ENCODE peak calls at places on chromosomes 7 and 10, in nine cellular contexts. I is uterus, Y is gastrocnemius medialis, T is heart left ventricle, H is transverse colon, Z is Peyer's patch, J is IMR-90, D is A549, R is sigmoid colon. X is an unnamed sample. For H3K9me3, the result is how much of the 10 kb centered on the place peaks cover.

GRCh38 chr7:25149844-25150243 is 24.8 kb upstream of the CYCS start:
- DNase-seq in R (no peak), Z (no peak), J (no peak), T (no peak), H (no peak), I (no peak), Y (no peak), D (no peak), X (no peak)

GRCh38 chr10:83995932-83996331 is 143.4 kb upstream of the GHITM start:
- DNase-seq in D (no peak), I (no peak), T (no peak), Y (no peak), J (no peak), H (no peak), R (no peak), Z (no peak), X (no peak)

GRCh38 chr10:82796510-82796909 is 921.5 kb downstream of the NRG3 start:
- DNase-seq in I (no peak), T (no peak), J (no peak), Z (no peak), D (no peak), R (no peak), Y (no peak), H (no peak), X (no peak)

GRCh38 chr7:27553288-27553687 is 109.4 kb downstream of the HIBADH start:
- DNase-seq in D (no peak), T (no peak), J (no peak), R (no peak), Y (no peak), H (no peak), I (no peak), Z (no peak), X (no peak)

GRCh38 chr10:80277567-80278250 is 11.7 kb downstream of the MAT1A start:
- DNase-seq in Y (no peak), D (no peak), R (no peak), Z (no peak), T (peak), J (no peak), I (no peak), H (no peak), X (peak)

GRCh38 chr7:135536160-135536559 is 21.6 kb upstream of the NUP205 start:
- DNase-seq in Z (no peak), D (peak), J (peak), H (no peak), T (no peak), I (no peak), Y (no peak), R (no peak), X (no peak)

GRCh38 chr10:114544045-114544659 is 113.9 kb downstream of the ABLIM1 start:
- DNase-seq in Z (no peak), Y (no peak), D (no peak), R (no peak), J (no peak), T (no peak), H (peak), I (no peak), X (no peak)

GRCh38 chr10:25068152-25069058 is 52.0 kb downstream of the THNSL1 start:
- DNase-seq in J (peak), D (no peak), H (no peak), Z (no peak), Y (no peak), I (no peak), T (no peak), R (no peak), X (no peak)

GRCh38 chr7:128909605-128910568 is 622 bp downstream of the KCP start:
- DNase-seq in Z (no peak), R (peak), H (no peak), Y (no peak), D (no peak), J (peak), I (no peak), T (peak), X (no peak)

GRCh38 chr7:80542398-80542797 is 30.5 kb upstream of the GNAT3 start:
- DNase-seq in I (no peak), D (peak), Y (no peak), J (peak), H (no peak), R (no peak), Z (no peak), T (no peak), X (no peak)

GRCh38 chr7:82507365-82507975 is 63.9 kb upstream of the CACNA2D1 start:
- DNase-seq in I (no peak), R (no peak), T (no peak), J (no peak), Y (no peak), H (no peak), D (no peak), Z (no peak), X (no peak)

GRCh38 chr10:42989481-42989921 is 87.4 kb upstream of the RET start:
- DNase-seq in R (peak), J (no peak), Y (no peak), Z (no peak), D (no peak), I (no peak), H (no peak), T (no peak), X (no peak)

GRCh38 chr7:66696774-66697191 is 43.8 kb upstream of the RABGEF1 start:
- DNase-seq in T (no peak), I (peak), J (peak), R (no peak), D (peak), Y (no peak), Z (no peak), H (no peak), X (no peak)

GRCh38 chr10:3805791-3806381 is 20.9 kb upstream of the KLF6 start:
- DNase-seq in R (peak), J (peak), D (peak), Z (no peak), T (peak), Y (peak), I (peak), H (peak), X (peak)

GRCh38 chr7:5266148-5267028 is 16.4 kb upstream of the SLC29A4 start:
- DNase-seq in T (no peak), Z (no peak), D (peak), H (no peak), J (no peak), I (no peak), Y (no peak), R (no peak), X (no peak)

GRCh38 chr7:149495785-149496641 is 1.6 kb downstream of the ZNF746 start:
- DNase-seq in R (peak), T (peak), I (peak), H (peak), D (peak), Y (peak), Z (no peak), J (peak), X (no peak)

GRCh38 chr7:127252736-127253288 is at the start of gene GRM8:
- DNase-seq in Y (no peak), D (peak), R (peak), I (peak), H (peak), T (peak), J (peak), Z (peak), X (no peak)

GRCh38 chr7:88095-88926 is 104.1 kb upstream of the FAM20C start:
- DNase-seq in R (peak), Y (no peak), J (no peak), T (no peak), D (no peak), H (no peak), I (no peak), Z (no peak), X (no peak)

GRCh38 chr7:102866480-102866879 is 46.3 kb upstream of the LRRC17 start:
- DNase-seq in H (no peak), D (no peak), J (no peak), Y (no peak), Z (no peak), R (no peak), I (no peak), T (no peak), X (no peak)

GRCh38 chr7:142899661-142900060 is 14.1 kb upstream of the TRPV6 start:
- DNase-seq in Y (no peak), Z (no peak), D (no peak), J (no peak), H (no peak), T (no peak), I (no peak), R (no peak), X (no peak)

GRCh38 chr10:7507887-7508726 is 97.3 kb upstream of the SFMBT2 start:
- DNase-seq in H (peak), J (no peak), Z (no peak), I (no peak), R (no peak), Y (no peak), T (no peak), D (no peak), X (no peak)

GRCh38 chr10:71963756-71964668 is at the start of gene CHST3:
- DNase-seq in H (peak), D (peak), Y (peak), Z (peak), I (peak), T (peak), R (peak), J (peak), X (no peak)

GRCh38 chr10:78382776-78383175 is 349.1 kb downstream of the RPS24 start:
- DNase-seq in R (no peak), H (no peak), T (no peak), Y (no peak), J (no peak), D (no peak), I (no peak), Z (no peak), X (no peak)

GRCh38 chr10:101130984-101131961 is at the start of gene TLX1:
- DNase-seq in H (no peak), Y (no peak), T (no peak), I (no peak), R (peak), J (no peak), D (no peak), Z (peak), X (no peak)

GRCh38 chr7:5421626-5422323 is 1.9 kb downstream of the TNRC18 start:
- DNase-seq in R (peak), T (peak), H (peak), I (peak), J (peak), D (peak), Y (peak), Z (peak), X (no peak)

GRCh38 chr7:105990726-105991465 is 27.8 kb downstream of the CDHR3 start:
- DNase-seq in Y (no peak), T (no peak), I (peak), J (no peak), Z (no peak), H (no peak), D (no peak), R (no peak), X (no peak)

GRCh38 chr7:84412161-84412969 is 217.8 kb upstream of the SEMA3A start:
- DNase-seq in I (no peak), Y (no peak), T (no peak), Z (no peak), R (no peak), J (peak), D (peak), H (no peak), X (no peak)

GRCh38 chr10:25209618-25210017 is 34.8 kb downstream of the GPR158 start:
- DNase-seq in R (no peak), Y (no peak), I (no peak), Z (no peak), T (no peak), J (no peak), H (no peak), D (no peak), X (no peak)

GRCh38 chr10:95835149-95835860 is 72.5 kb upstream of the CC2D2B start:
- DNase-seq in H (no peak), D (no peak), Z (no peak), I (no peak), T (no peak), Y (no peak), R (no peak), J (peak), X (no peak)

GRCh38 chr10:132826524-132827422 is 40.8 kb upstream of the NKX6-2 start:
- DNase-seq in I (no peak), T (no peak), D (no peak), Z (peak), Y (no peak), H (no peak), R (peak), J (no peak), X (no peak)

GRCh38 chr7:103447073-103447960 is 1.3 kb upstream of the SLC26A5 start:
- DNase-seq in D (peak), R (no peak), H (peak), Y (no peak), T (no peak), J (peak), Z (no peak), I (no peak), X (no peak)

GRCh38 chr10:81116990-81117389 is 579.3 kb downstream of the SH2D4B start:
- DNase-seq in D (peak), R (no peak), Z (no peak), T (no peak), H (no peak), Y (no peak), I (no peak), J (no peak), X (no peak)

GRCh38 chr7:45073843-45074737 is 14.7 kb downstream of the NACAD start:
- DNase-seq in H (no peak), I (no peak), Y (no peak), Z (no peak), D (no peak), T (peak), R (no peak), J (no peak), X (no peak)

GRCh38 chr10:72889391-72889831 is 4.1 kb upstream of the OIT3 start:
- DNase-seq in I (no peak), J (peak), D (peak), T (no peak), R (no peak), Y (no peak), Z (no peak), H (no peak), X (no peak)

GRCh38 chr10:110493832-110494426 is 3.8 kb upstream of the DUSP5 start:
- DNase-seq in H (no peak), Y (no peak), Z (no peak), D (no peak), I (no peak), T (no peak), J (peak), R (no peak), X (no peak)

GRCh38 chr7:106964455-106964854 is 80.0 kb upstream of the PRKAR2B start:
- DNase-seq in H (no peak), R (no peak), D (no peak), J (peak), Y (no peak), T (no peak), I (no peak), Z (no peak), X (no peak)

GRCh38 chr10:79446451-79447020 is 1.1 kb upstream of the ZCCHC24 start:
- DNase-seq in H (peak), R (peak), T (peak), Y (peak), D (no peak), Z (peak), J (no peak), I (peak), X (no peak)

GRCh38 chr10:102710604-102711003 is 3.6 kb downstream of the ARL3 start:
- DNase-seq in R (no peak), T (no peak), I (no peak), J (peak), Y (no peak), H (no peak), D (no peak), Z (no peak), X (no peak)

GRCh38 chr7:54188843-54189242 is 353.3 kb upstream of the VSTM2A start:
- DNase-seq in Z (no peak), H (no peak), T (no peak), R (no peak), D (no peak), I (no peak), J (no peak), Y (no peak), X (no peak)

GRCh38 chr7:50335795-50336754 is 31.6 kb downstream of the IKZF1 start:
- DNase-seq in T (no peak), Y (no peak), I (no peak), J (no peak), Z (no peak), H (peak), R (peak), D (no peak), X (no peak)
- TF ChIP-seq POLR2A in T (no peak), Y (no peak), I (no peak), J (no peak), Z (no peak), H (no peak), R (no peak), D (no peak), X (no peak)

GRCh38 chr7:158026636-158027265 is 560.9 kb downstream of the PTPRN2 start:
- DNase-seq in I (no peak), R (peak), Z (no peak), T (no peak), D (no peak), J (no peak), H (no peak), Y (no peak), X (no peak)
- H3K9me3 ChIP-seq in I (under half), R (under half), Z (under half), T (under half), D (under half), J (half or more), H (under half), Y (under half), X (under half)

GRCh38 chr7:3078458-3078857 is 34.8 kb upstream of the CARD11 start:
- DNase-seq in D (no peak), I (no peak), R (no peak), J (no peak), Y (no peak), T (no peak), Z (no peak), H (no peak), X (no peak)

GRCh38 chr7:3080106-3080505 is 36.4 kb upstream of the CARD11 start:
- DNase-seq in Z (no peak), Y (no peak), H (no peak), I (no peak), J (no peak), T (no peak), R (no peak), D (peak), X (no peak)

GRCh38 chr7:3083350-3083749 is 39.7 kb upstream of the CARD11 start:
- DNase-seq in Z (no peak), J (no peak), D (no peak), Y (no peak), R (no peak), H (no peak), I (no peak), T (no peak), X (no peak)

GRCh38 chr7:3082386-3082785 is 38.7 kb upstream of the CARD11 start:
- DNase-seq in Z (no peak), H (no peak), R (no peak), D (no peak), I (no peak), Y (no peak), T (no peak), J (no peak), X (no peak)

DNA sequence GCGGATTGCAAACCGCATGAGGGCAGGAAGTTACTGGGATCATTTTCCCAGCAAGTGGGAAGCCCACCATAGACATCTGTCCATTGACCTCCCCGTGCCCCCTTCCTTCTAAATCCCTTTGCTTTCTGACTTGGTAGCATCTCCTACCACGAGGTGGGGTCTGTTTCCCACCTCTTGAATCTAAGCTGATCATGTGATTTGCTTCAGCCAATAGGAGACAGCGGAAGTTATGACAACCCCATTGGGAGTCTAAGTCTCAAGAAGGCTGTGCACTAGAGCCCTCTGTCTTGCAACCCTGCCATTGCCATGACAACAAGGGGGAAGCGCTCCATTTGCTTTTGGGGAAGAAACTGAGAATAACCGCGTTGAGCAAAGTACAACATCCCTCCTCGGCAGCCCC is 39.2 kb upstream of the CARD11 start:
- DNase-seq in R (no peak), Z (no peak), Y (no peak), H (no peak), I (no peak), T (no peak), D (peak), J (no peak), X (no peak)
- TF ChIP-seq CTCF in R (no peak), Z (no peak), Y (no peak), H (no peak), I (no peak), T (no peak), D (no peak), J (no peak), X (no peak)

DNA sequence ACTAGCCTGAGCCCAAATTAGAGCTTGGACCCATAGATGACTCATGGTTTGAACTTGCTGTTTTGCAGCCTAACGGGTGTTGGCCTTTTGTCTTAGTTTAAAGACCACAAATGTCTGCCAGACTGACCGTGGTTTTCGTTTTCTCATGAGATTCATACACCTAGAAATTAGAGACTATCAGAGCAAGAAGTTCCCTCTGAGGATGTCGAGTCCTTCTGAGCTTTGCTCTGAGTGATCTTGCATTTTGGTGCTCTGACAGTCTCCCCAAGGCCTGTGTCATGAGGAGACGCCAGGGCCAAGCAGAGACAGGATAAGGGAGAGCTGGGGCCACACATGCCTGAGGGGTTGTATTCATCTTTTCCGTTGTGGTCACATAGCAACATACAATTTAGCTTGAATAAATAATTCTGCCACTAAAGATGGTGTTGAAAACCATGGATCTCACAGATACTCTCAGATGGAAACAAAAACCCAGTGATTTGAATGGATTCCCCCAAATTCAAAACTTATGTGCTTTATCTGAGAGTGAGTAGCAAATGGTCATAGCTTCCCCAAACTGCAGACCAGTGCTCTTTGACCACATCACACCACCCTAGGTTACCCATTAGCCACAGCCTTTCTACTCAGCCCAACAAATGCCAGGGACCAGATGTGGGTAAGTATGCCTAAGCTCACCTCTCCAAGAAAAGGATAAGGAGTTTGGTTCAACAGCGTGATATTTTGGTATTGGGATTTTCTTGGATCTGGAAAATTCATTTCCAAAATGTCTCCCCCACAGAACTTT is 762.0 kb upstream of the IGFBP3 start:
- DNase-seq in T (no peak), H (no peak), J (peak), Z (no peak), R (no peak), D (no peak), I (no peak), Y (no peak), X (no peak)
- TF ChIP-seq POLR2A in T (no peak), H (no peak), J (no peak), Z (no peak), R (no peak), D (no peak), I (no peak), Y (no peak), X (no peak)

DNA sequence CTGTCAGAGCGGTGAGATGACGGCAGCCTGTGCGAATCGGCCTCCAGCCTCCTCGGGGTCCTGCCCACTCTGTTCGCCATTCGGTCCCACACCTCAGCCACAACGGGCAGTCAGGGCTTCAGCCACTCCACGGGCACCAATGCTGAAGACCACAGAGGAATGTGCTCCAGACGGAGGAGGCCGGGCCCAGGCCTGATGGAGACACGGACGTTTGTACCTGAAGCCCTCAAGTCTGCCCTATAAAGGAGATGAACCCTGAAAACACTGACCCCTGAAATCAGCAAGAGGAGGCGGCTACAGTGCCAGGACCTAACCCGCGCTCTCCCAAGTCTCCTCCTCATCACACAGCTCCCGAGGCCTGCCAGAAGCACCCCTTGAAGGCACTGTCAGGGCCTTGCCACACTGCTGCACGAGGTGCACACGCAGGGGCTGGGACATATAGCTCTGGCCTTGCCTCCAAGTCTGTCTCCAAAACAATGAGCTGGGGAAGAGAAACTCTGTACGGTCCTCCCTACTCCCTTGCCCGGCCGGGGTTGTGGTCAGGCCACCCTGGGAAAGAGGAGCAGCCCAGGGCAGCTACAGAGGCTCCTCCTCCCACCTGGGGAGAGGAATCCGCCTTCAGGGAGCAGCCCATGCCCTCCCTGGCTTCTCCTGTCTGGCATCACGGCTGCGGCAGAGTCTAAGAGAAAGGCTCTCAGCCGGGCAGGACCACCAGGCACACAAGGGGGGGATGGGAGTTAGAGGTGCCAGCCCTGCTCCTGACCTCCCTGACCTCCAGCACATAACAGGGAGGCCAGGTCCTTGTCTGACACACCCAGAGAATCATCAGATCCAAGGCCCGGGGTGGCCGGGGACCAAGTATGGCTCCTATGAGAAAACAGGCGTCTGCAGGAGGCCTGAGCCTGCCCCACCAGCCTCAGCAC is 310.1 kb downstream of the PTPRN2 start:
- DNase-seq in D (no peak), R (peak), H (no peak), J (no peak), T (peak), Z (peak), I (no peak), Y (no peak), X (no peak)
- H3K9me3 ChIP-seq in D (under half), R (under half), H (under half), J (half or more), T (under half), Z (under half), I (under half), Y (under half), X (under half)

X was measured in vagina.